ENCODE peak calls at places on chromosomes 1 and 21, in six cellular contexts. I, Z, U, X, L and W are unnamed samples.

GRCh38 chr1:230746617-230747016 is 571 bp upstream of the CAPN9 start:
- DNase-seq in U (no peak), Z (no peak), I (no peak), X (no peak), L (no peak), W (no peak)

GRCh38 chr1:160884091-160884490 is 889 bp downstream of the ITLN1 start:
- DNase-seq in X (no peak), L (no peak), I (no peak), Z (no peak), U (no peak), W (no peak)

GRCh38 chr1:147890177-147890790 is 12.3 kb upstream of the GJA8 start:
- DNase-seq in I (peak; percentile 57), Z (no peak), X (no peak), L (peak; percentile 14), U (peak; percentile 29), W (peak; percentile 22)

GRCh38 chr1:53594391-53595180 is 135.4 kb downstream of the DMRTB1 start:
- DNase-seq in Z (no peak), L (no peak), X (no peak), I (no peak), U (no peak), W (no peak)

GRCh38 chr1:96596226-96596625 is 125.4 kb upstream of the PTBP2 start:
- DNase-seq in Z (no peak), I (no peak), L (peak; percentile 10), U (peak; percentile 3), X (no peak), W (peak; percentile 10)

GRCh38 chr1:90414201-90414600 is 302.9 kb downstream of the BARHL2 start:
- DNase-seq in Z (no peak), L (no peak), U (no peak), X (no peak), I (no peak), W (no peak)

GRCh38 chr1:206808615-206809014 is 36.3 kb upstream of the IL10 start:
- DNase-seq in X (no peak), U (peak; percentile 57), Z (no peak), I (no peak), L (peak; percentile 39), W (peak; percentile 43)

GRCh38 chr1:172117800-172118199 is 276.5 kb downstream of the DNM3 start:
- DNase-seq in X (peak; percentile 26), L (no peak), Z (no peak), I (no peak), U (no peak), W (no peak)

GRCh38 chr1:165877411-165877810 is 50.0 kb downstream of the UCK2 start:
- DNase-seq in U (no peak), L (no peak), X (no peak), I (no peak), Z (no peak), W (no peak)

GRCh38 chr1:234854648-234855039 is 244.7 kb upstream of the IRF2BP2 start:
- DNase-seq in L (no peak), Z (no peak), U (no peak), X (no peak), I (no peak), W (no peak)

GRCh38 chr1:211236633-211237321 is 22.4 kb upstream of the RCOR3 start:
- DNase-seq in L (peak; percentile 30), X (no peak), U (peak; percentile 17), Z (no peak), I (no peak), W (no peak)

GRCh38 chr1:2848006-2848670 is 46.6 kb upstream of the TTC34 start:
- DNase-seq in X (no peak), L (no peak), U (no peak), Z (no peak), I (peak; percentile 29), W (no peak)

GRCh38 chr1:2224621-2225020 is 3.5 kb upstream of the SKI start:
- DNase-seq in X (no peak), L (no peak), U (no peak), Z (no peak), I (peak; percentile 52), W (no peak)

GRCh38 chr21:45318556-45319341 is 31.1 kb upstream of the POFUT2 start:
- DNase-seq in Z (peak; percentile 87), L (no peak), U (peak; percentile 54), X (no peak), I (peak; percentile 61), W (no peak)

GRCh38 chr1:96366516-96366915 is 355.1 kb upstream of the PTBP2 start:
- DNase-seq in Z (no peak), I (no peak), L (peak; percentile 43), X (no peak), U (no peak), W (peak; percentile 15)

GRCh38 chr1:197304626-197305200 is 36.7 kb downstream of the CRB1 start:
- DNase-seq in U (no peak), Z (no peak), I (no peak), X (no peak), L (peak; percentile 5), W (no peak)

GRCh38 chr1:178725603-178726517 is 816 bp downstream of the RALGPS2 start:
- DNase-seq in U (peak; percentile 84), X (peak; percentile 66), Z (no peak), L (peak; percentile 68), I (peak; percentile 85), W (peak; percentile 76)

GRCh38 chr1:5993553-5994510 is 1.6 kb upstream of the NPHP4 start:
- DNase-seq in L (no peak), I (peak; percentile 63), U (no peak), Z (no peak), X (no peak), W (no peak)

GRCh38 chr1:24392982-24393645 is 20.5 kb downstream of the STPG1 start:
- DNase-seq in U (no peak), X (no peak), I (no peak), L (no peak), Z (peak; percentile 21), W (no peak)

DNA sequence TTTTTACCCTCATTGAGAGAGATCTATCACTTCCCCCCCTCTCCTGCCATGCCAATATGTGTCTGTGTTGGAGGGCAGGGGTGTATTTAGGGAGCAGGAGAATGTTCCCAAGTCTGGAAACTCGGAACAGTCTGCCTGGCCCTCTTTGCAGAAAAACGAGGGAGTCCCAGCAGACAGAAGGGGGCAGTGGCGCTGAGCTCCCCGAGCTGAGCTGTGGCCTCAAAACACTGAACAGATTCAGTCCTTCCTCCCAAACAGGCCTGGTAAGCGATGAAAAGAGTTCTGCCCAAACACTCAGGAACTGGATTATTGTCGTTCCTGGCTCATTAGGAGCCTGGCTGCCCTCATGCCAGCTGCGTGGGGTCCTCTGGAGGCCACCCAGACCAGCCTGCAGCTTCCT is 981 bp downstream of the CLDN14 start:
- DNase-seq in X (no peak), U (no peak), L (peak; percentile 31), I (no peak), Z (no peak), W (no peak)
- TF ChIP-seq CTCF in X (peak; percentile 42), U (peak; percentile 19), L (peak; percentile 50), I (no peak), Z (no peak), W (peak; percentile 49)

GRCh38 chr1:65068202-65069011 is 79.6 kb upstream of the AK4 start:
- DNase-seq in I (no peak), X (no peak), U (peak; percentile 4), L (peak; percentile 16), Z (no peak), W (peak; percentile 53)

GRCh38 chr1:65067491-65068201 is 80.4 kb upstream of the AK4 start:
- DNase-seq in Z (peak; percentile 72), U (peak; percentile 56), I (peak; percentile 77), X (no peak), L (peak; percentile 75), W (peak; percentile 80)

GRCh38 chr1:65066766-65067490 is 81.1 kb upstream of the AK4 start:
- DNase-seq in U (peak; percentile 58), L (peak; percentile 88), I (peak; percentile 93), Z (peak; percentile 98), X (no peak), W (peak; percentile 75)

GRCh38 chr1:65066379-65066765 is 81.6 kb upstream of the AK4 start:
- DNase-seq in U (no peak), X (no peak), L (no peak), Z (no peak), I (no peak), W (no peak)

DNA sequence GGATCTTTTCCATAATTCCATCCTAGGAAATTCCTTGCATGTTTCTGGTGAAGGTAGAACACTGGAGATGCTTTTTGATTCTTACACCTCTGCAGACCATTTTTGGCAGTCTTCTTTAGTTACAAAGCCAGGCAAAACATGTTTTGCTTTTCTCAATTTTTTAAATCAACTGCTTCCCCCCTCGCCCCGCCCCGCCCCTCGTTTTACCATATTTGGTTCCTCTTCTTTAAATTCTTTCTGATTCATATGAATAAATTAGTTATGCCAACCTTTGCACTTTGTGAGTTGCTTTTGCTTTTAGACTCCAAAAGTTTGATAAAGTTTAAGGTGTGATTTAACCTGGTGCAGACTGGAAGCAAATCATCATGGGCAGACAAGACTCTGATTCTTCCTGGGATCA is 78.8 kb upstream of the AK4 start:
- DNase-seq in I (peak; percentile 50), Z (no peak), L (no peak), X (no peak), U (no peak), W (no peak)
- H3K4me3 ChIP-seq in I (no peak overlapping the region), Z (peak overlapping the region; percentile 81), L (peak overlapping the region; percentile 84), X (no peak overlapping the region), U (no peak overlapping the region), W (no peak overlapping the region)

GRCh38 chr1:119742193-119742592 is 26.5 kb downstream of the HMGCS2 start:
- DNase-seq in L (peak; percentile 67), X (no peak), I (no peak), Z (no peak), U (peak; percentile 38), W (peak; percentile 8)

GRCh38 chr1:119740886-119741780 is 27.6 kb downstream of the HMGCS2 start:
- DNase-seq in Z (no peak), X (no peak), U (no peak), I (no peak), L (no peak), W (no peak)

GRCh38 chr1:119739150-119739549 is 27.4 kb downstream of the PHGDH start:
- DNase-seq in X (no peak), I (no peak), U (no peak), Z (no peak), L (no peak), W (no peak)

GRCh38 chr1:119738100-119738720 is 26.5 kb downstream of the PHGDH start:
- DNase-seq in Z (no peak), L (no peak), I (no peak), U (no peak), X (no peak), W (no peak)

DNA sequence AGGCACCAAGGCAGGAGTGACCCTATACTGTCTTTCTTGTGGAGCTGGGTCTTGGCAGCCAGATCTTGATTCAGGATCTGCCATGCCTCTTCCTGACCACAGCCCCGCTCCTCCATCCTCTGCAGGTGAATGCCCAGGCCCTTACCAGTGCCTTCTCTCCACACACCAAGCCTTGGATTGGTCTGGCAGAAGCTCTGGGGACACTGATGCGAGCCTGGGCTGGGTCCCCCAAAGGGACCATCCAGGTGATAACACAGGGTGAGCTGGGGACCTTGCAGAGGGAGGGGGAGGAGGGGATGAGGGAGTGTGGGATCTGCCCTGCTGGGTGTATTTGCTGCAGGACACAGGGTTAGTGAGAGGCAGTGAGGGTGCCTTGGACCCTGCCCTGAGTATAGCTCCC is 28.4 kb downstream of the HMGCS2 start:
- DNase-seq in L (no peak), U (no peak), I (no peak), X (no peak), Z (no peak), W (no peak)
- TF ChIP-seq CTCF in L (no peak), U (no peak), I (no peak), X (no peak), Z (no peak), W (no peak)

DNA sequence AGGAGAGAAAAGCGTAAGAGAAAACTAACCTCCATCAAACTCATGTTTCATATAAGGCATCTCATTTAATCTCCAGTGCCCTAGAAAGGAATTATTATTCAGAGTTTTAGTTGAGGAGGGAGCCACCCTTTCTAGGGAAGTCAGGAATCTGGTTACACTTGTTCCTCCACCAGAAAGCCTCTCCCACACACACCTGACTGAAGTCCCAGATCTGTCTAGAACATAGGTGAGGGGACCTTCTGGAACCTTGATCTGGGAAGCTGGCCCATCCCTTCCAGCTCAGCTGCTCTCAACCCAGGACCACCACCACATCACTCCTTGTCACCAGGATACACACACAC is 1.9 kb upstream of the DENND2D start:
- DNase-seq in L (no peak), Z (peak; percentile 43), X (no peak), I (no peak), U (no peak), W (no peak)
- H3K4me3 ChIP-seq in L (no peak overlapping the region), Z (no peak overlapping the region), X (peak overlapping the region; percentile 66), I (no peak overlapping the region), U (no peak overlapping the region), W (no peak overlapping the region)